ENCODE peak calls at places on chromosome 19, in ten cellular contexts. V, F, C, I, E, W, H, L, N and S are unnamed samples.

GRCh38 chr19:36073121-36073876 is 18.6 kb downstream of the WDR62 start:
- DNase-seq in V (no peak), F (no peak), C (no peak), I (no peak), E (no peak), W (no peak), H (no peak), L (no peak), N (no peak), S (no peak)

GRCh38 chr19:3549816-3550215 is 7.6 kb downstream of the MFSD12 start:
- DNase-seq in V (no peak), F (no peak), C (no peak), I (no peak), E (no peak), W (no peak), H (no peak), L (no peak), N (no peak), S (no peak)

GRCh38 chr19:1276620-1277007 is 1.3 kb downstream of the FAM174C start:
- DNase-seq in V (no peak), F (no peak), C (no peak), I (no peak), E (no peak), W (no peak), H (peak), L (no peak), N (no peak), S (no peak)

GRCh38 chr19:15576526-15577156 is 38.4 kb upstream of the CYP4F8 start:
- DNase-seq in V (no peak), F (no peak), C (no peak), I (no peak), E (no peak), W (no peak), H (no peak), L (no peak), N (no peak), S (no peak)

GRCh38 chr19:38455031-38455430 is 21.5 kb downstream of the RYR1 start:
- DNase-seq in V (peak), F (no peak), C (peak), I (no peak), E (no peak), W (no peak), H (no peak), L (no peak), N (no peak), S (no peak)

GRCh38 chr19:10230155-10230903 is 802 bp downstream of the S1PR2 start:
- DNase-seq in V (no peak), F (no peak), C (no peak), I (no peak), E (peak), W (peak), H (peak), L (no peak), N (peak), S (no peak)

GRCh38 chr19:54179921-54180452 is 7.0 kb upstream of the TMC4 start:
- DNase-seq in V (peak), F (no peak), C (peak), I (no peak), E (no peak), W (no peak), H (no peak), L (peak), N (no peak), S (no peak)

GRCh38 chr19:16412596-16413355 is 59.0 kb downstream of the EPS15L1 start:
- DNase-seq in V (no peak), F (no peak), C (no peak), I (no peak), E (no peak), W (no peak), H (no peak), L (no peak), N (no peak), S (no peak)

GRCh38 chr19:3420909-3421619 is 54.7 kb downstream of the NFIC start:
- DNase-seq in V (no peak), F (no peak), C (no peak), I (no peak), E (peak), W (no peak), H (no peak), L (no peak), N (no peak), S (no peak)

GRCh38 chr19:56124578-56124977 is 3.5 kb upstream of the ZNF787 start:
- DNase-seq in V (no peak), F (no peak), C (no peak), I (no peak), E (no peak), W (no peak), H (no peak), L (no peak), N (no peak), S (no peak)

GRCh38 chr19:35084078-35084762 is 31.4 kb upstream of the FXYD3 start:
- DNase-seq in V (no peak), F (no peak), C (peak), I (no peak), E (no peak), W (no peak), H (no peak), L (no peak), N (no peak), S (no peak)

GRCh38 chr19:3743486-3743885 is 18.0 kb downstream of the APBA3 start:
- DNase-seq in V (peak), F (no peak), C (no peak), I (no peak), E (no peak), W (no peak), H (no peak), L (no peak), N (no peak), S (no peak)

GRCh38 chr19:51440846-51441409 is 17.3 kb downstream of the SIGLEC8 start:
- DNase-seq in V (peak), F (no peak), C (no peak), I (no peak), E (no peak), W (peak), H (peak), L (peak), N (peak), S (no peak)

GRCh38 chr19:11261431-11261901 is 858 bp downstream of the DOCK6 start:
- DNase-seq in V (no peak), F (no peak), C (no peak), I (no peak), E (no peak), W (no peak), H (no peak), L (no peak), N (no peak), S (no peak)

GRCh38 chr19:16901491-16902175 is 12.8 kb downstream of the F2RL3 start:
- DNase-seq in V (no peak), F (no peak), C (no peak), I (no peak), E (peak), W (no peak), H (no peak), L (no peak), N (no peak), S (no peak)